ENCODE peak calls at places on chromosomes 2 and 18, in four cellular contexts. X is activated naive CD8-positive, alpha-beta T cell treated with anti-CD3 and anti-CD28 coated beads, Interleukin-2, amount 10 ng/mL, durations not matched to agents 7 days and 5 days; T is Right ventricle myocardium superior; J is stimulated activated CD8-positive, alpha-beta memory T cell treated with anti-CD3 and anti-CD28 coated beads, Interleukin-4, amount 100 ng/mL, for 4 hours. M is an unnamed sample.

GRCh38 chr2:238024986-238025385 is 35.8 kb upstream of the SCLY start:
- DNase-seq in X (no peak), T (no peak), J (no peak), M (no peak)

GRCh38 chr2:42663106-42663755 is 94.8 kb downstream of the MTA3 start:
- DNase-seq in X (peak; percentile 56), T (peak; percentile 58), J (peak; percentile 21), M (no peak)

GRCh38 chr2:234181128-234181527 is 130.6 kb downstream of the SPP2 start:
- DNase-seq in X (no peak), T (no peak), J (no peak), M (no peak)

GRCh38 chr2:45825001-45825651 is 173.7 kb downstream of the PRKCE start:
- DNase-seq in X (no peak), T (no peak), J (no peak), M (no peak)

GRCh38 chr2:127634066-127634617 is 11.8 kb upstream of the GPR17 start:
- DNase-seq in X (no peak), T (no peak), J (no peak), M (no peak)

GRCh38 chr2:27990030-27990590 is 99.6 kb downstream of the BABAM2 start:
- DNase-seq in X (no peak), T (no peak), J (no peak), M (no peak)

GRCh38 chr2:134682726-134683125 is 36.1 kb downstream of the TMEM163 start:
- DNase-seq in X (no peak), T (no peak), J (no peak), M (no peak)

GRCh38 chr2:170587937-170588336 is 127.2 kb upstream of the SP5 start:
- DNase-seq in X (no peak), T (no peak), J (no peak), M (no peak)

GRCh38 chr2:196268538-196269338 is 97.4 kb upstream of the STK17B start:
- DNase-seq in X (no peak), T (no peak), J (no peak), M (no peak)

GRCh38 chr18:27073404-27073830 is 111.7 kb downstream of the CHST9 start:
- DNase-seq in X (no peak), T (no peak), J (no peak), M (no peak)

GRCh38 chr2:20596973-20597867 is 53.7 kb downstream of the HS1BP3 start:
- DNase-seq in X (peak; percentile 17), T (peak; percentile 88), J (no peak), M (no peak)

GRCh38 chr2:28608061-28608828 is 112.4 kb downstream of the PLB1 start:
- DNase-seq in X (no peak), T (peak; percentile 71), J (no peak), M (no peak)

GRCh38 chr2:44997948-44998347 is 11.3 kb downstream of the SIX2 start:
- DNase-seq in X (no peak), T (no peak), J (no peak), M (no peak)

GRCh38 chr2:235546151-235546435 is 52.2 kb downstream of the AGAP1 start:
- DNase-seq in X (no peak), T (no peak), J (no peak), M (no peak)

GRCh38 chr18:9287037-9287436 is 47.5 kb upstream of the TWSG1 start:
- DNase-seq in X (no peak), T (no peak), J (no peak), M (no peak)

GRCh38 chr2:147061269-147061668 is 783.6 kb upstream of the ACVR2A start:
- DNase-seq in X (no peak), T (no peak), J (no peak), M (no peak)

GRCh38 chr18:72107647-72108046 is 436.5 kb downstream of the CBLN2 start:
- DNase-seq in X (no peak), T (no peak), J (no peak), M (no peak)

GRCh38 chr2:200515155-200515554 is 5.3 kb upstream of the KCTD18 start:
- DNase-seq in X (no peak), T (no peak), J (no peak), M (no peak)

GRCh38 chr2:28748176-28748575 is 3.5 kb upstream of the PPP1CB start:
- DNase-seq in X (no peak), T (no peak), J (no peak), M (no peak)

GRCh38 chr2:75340560-75340959 is 141.2 kb upstream of the TACR1 start:
- DNase-seq in X (no peak), T (no peak), J (no peak), M (no peak)